ENCODE peak calls at places on chromosomes 11 and 22, in nine cellular contexts. F is stomach; V is heart right ventricle; X is CD8-positive, alpha-beta T cell; Y is right lobe of liver; D is cardiac fibroblast; J is fibroblast of mammary gland; E is bronchial epithelial cell; S is choroid plexus epithelial cell. U is an unnamed sample.

GRCh38 chr11:118343248-118343647 is 743 bp upstream of the CD3D start:
- DNase-seq in F (no peak), X (no peak), J (no peak), V (no peak), D (no peak), S (no peak), E (no peak), Y (no peak), U (no peak)

GRCh38 chr11:119481667-119482400 is 58.9 kb upstream of the THY1 start:
- DNase-seq in Y (no peak), F (peak), V (peak), X (no peak), E (no peak), S (no peak), D (no peak), J (no peak), U (no peak)

GRCh38 chr11:111137846-111138245 is 107.7 kb upstream of the POU2AF2 start:
- DNase-seq in J (no peak), D (no peak), F (no peak), V (no peak), X (no peak), E (no peak), S (no peak), Y (no peak), U (no peak)

GRCh38 chr22:32644252-32645100 is 157.0 kb upstream of the TIMP3 start:
- DNase-seq in S (peak), D (peak), J (no peak), V (peak), E (peak), Y (peak), F (peak), X (peak), U (no peak)

GRCh38 chr11:61626580-61627380 is 45.9 kb upstream of the SYT7 start:
- DNase-seq in D (peak), V (peak), X (no peak), S (peak), Y (no peak), F (peak), J (no peak), E (peak), U (no peak)

GRCh38 chr11:30719420-30719819 is 133.3 kb upstream of the MPPED2 start:
- DNase-seq in J (no peak), E (no peak), D (no peak), S (no peak), Y (no peak), F (no peak), X (no peak), V (no peak), U (no peak)

GRCh38 chr22:43841742-43842141 is 20.6 kb downstream of the SULT4A1 start:
- DNase-seq in X (no peak), Y (peak), J (no peak), D (no peak), E (no peak), S (no peak), V (no peak), F (no peak), U (no peak)

GRCh38 chr11:115234794-115235193 is 269.4 kb downstream of the CADM1 start:
- DNase-seq in D (no peak), Y (no peak), X (no peak), E (no peak), S (no peak), F (no peak), J (no peak), V (no peak), U (no peak)

GRCh38 chr11:60995798-60996197 is 24.3 kb downstream of the CD6 start:
- DNase-seq in D (peak), E (peak), V (no peak), Y (peak), S (no peak), F (no peak), J (no peak), X (no peak), U (no peak)

GRCh38 chr11:71397328-71397860 is 50.8 kb downstream of the DHCR7 start:
- DNase-seq in V (no peak), E (no peak), F (no peak), X (no peak), J (no peak), S (no peak), Y (no peak), D (no peak), U (no peak)

GRCh38 chr22:49540571-49541450 is 286.9 kb downstream of the BRD1 start:
- DNase-seq in J (no peak), X (no peak), E (no peak), D (no peak), Y (no peak), F (no peak), S (no peak), V (no peak), U (no peak)

GRCh38 chr11:77081381-77081851 is 14.6 kb downstream of the CAPN5 start:
- DNase-seq in V (peak), E (no peak), Y (no peak), D (no peak), F (no peak), J (no peak), S (no peak), X (no peak), U (no peak)

GRCh38 chr22:29623553-29624169 is 20.2 kb downstream of the NF2 start:
- DNase-seq in F (no peak), V (no peak), Y (no peak), E (no peak), X (no peak), S (no peak), D (no peak), J (no peak), U (no peak)

GRCh38 chr22:29625090-29625825 is 21.8 kb downstream of the NF2 start:
- DNase-seq in X (no peak), Y (no peak), F (peak), V (no peak), S (peak), D (peak), E (peak), J (peak), U (peak)

GRCh38 chr22:29617922-29618629 is 14.6 kb downstream of the NF2 start:
- DNase-seq in V (no peak), Y (no peak), F (no peak), D (peak), X (no peak), J (no peak), E (peak), S (peak), U (no peak)

GRCh38 chr22:29623059-29623458 is 19.6 kb downstream of the NF2 start:
- DNase-seq in D (no peak), V (no peak), X (no peak), S (no peak), E (peak), F (no peak), Y (no peak), J (no peak), U (no peak)

DNA sequence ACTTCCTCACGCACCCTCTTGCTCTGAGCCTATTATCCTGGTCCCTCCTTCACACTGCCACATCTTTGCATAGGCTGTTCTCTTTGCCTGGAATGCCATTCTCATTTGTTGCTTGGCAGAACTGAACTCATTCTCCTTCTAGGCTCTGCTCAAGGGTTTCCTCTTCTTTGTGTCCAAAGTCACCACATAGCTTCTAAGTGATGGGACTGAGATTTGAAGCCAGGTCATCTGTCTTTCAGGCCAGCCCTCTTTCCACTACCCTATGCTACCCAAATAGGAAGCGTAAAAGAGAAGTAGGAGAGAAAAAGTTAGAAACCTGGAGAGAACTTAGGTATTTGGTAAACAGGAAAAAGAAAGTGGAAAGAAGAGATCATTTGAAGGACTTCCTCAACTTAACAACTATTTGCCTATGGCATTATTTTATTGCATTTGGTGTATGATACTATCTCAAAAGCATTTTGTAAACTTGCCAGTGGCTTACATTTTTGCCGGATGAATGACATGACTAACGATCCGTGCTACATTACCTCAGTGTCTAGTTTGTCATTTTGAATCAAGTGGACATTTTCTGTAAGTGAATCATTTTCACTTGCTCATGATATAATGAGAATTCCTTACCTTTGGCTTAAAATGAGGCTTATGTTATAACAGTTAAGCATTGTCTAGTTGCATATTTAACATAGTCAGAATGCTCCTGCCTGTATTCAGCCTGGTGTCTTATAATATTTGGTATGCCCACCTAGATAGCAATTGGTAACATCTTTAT is 18.5 kb downstream of the NF2 start:
- DNase-seq in X (no peak), Y (no peak), S (peak), E (peak), V (no peak), F (no peak), D (peak), J (peak), U (peak)
- H3K4me3 ChIP-seq in X (no peak), Y (no peak), S (no peak), E (no peak), V (no peak), F (no peak), D (no peak), J (peak), U (peak)

DNA sequence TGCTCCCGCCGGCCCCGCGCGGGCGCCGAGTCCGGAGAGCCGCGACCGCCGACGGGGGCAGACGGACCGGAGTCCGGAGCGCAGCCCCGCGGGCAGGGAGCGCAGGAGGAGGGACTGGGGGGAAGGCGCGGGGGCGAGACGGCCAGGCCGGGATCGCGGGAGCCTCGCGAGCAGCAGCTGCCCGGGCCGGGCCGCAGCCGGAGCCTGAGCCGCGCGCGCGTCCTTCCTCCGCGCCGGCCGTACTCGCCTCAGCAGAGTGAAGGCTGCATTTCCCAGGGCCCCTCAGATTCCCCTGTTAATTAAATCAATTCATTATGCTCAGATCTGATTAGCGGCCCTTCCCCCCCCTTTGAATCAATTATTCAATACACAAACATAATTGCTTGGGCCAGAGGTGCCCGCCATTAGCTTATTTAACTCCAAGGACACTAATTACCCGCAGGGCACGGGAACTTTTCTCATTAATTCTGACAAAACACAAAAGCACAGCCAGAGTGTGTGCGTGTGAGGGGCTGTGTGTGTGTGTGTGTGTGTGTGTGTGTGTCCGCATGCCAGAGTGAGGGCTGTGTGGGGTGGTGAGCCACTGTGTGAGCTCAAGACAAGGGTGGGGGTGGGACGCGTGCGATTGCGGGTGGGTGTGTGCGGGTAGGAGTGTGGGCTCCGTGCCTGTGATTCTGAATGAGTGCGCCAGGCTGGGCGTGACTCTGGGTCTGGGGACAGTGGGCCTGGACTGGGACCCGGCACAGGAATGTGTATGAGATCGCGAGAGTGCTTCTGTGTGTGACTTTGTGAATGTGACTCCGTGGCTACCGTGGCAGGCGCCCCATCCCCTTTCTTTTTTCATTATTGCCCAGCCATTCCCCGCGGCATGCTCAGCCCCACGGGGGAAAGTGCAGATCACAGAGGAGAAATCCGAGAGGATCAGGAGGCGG is 5.1 kb upstream of the LMO1 start:
- DNase-seq in F (no peak), S (no peak), E (no peak), X (no peak), Y (peak), D (no peak), J (no peak), V (no peak), U (peak)
- H3K4me3 ChIP-seq in F (peak), S (no peak), E (no peak), X (peak), Y (peak), D (no peak), J (no peak), V (peak), U (no peak)

GRCh38 chr11:567036-567628 is 6.4 kb downstream of the RASSF7 start:
- DNase-seq in Y (peak), D (no peak), J (no peak), F (no peak), X (no peak), V (no peak), S (no peak), E (no peak), U (no peak)
- H3K4me3 ChIP-seq in Y (peak), D (peak), J (no peak), F (peak), X (no peak), V (peak), S (peak), E (peak), U (peak)

GRCh38 chr11:128888034-128888985 is 2.8 kb upstream of the KCNJ5 start:
- DNase-seq in F (no peak), X (no peak), Y (no peak), S (no peak), V (no peak), J (no peak), D (no peak), E (peak), U (no peak)

GRCh38 chr11:128890216-128890542 is 977 bp upstream of the KCNJ5 start:
- DNase-seq in D (no peak), Y (no peak), V (no peak), E (no peak), X (no peak), J (no peak), F (no peak), S (no peak), U (no peak)

GRCh38 chr11:128890543-128891409 is at the start of gene KCNJ5:
- DNase-seq in D (peak), E (no peak), V (peak), S (no peak), F (peak), Y (no peak), J (no peak), X (no peak), U (peak)

GRCh38 chr11:128891410-128891861 is 280 bp downstream of the KCNJ5 start:
- DNase-seq in J (no peak), F (no peak), S (no peak), V (no peak), X (no peak), Y (no peak), E (no peak), D (no peak), U (no peak)

DNA sequence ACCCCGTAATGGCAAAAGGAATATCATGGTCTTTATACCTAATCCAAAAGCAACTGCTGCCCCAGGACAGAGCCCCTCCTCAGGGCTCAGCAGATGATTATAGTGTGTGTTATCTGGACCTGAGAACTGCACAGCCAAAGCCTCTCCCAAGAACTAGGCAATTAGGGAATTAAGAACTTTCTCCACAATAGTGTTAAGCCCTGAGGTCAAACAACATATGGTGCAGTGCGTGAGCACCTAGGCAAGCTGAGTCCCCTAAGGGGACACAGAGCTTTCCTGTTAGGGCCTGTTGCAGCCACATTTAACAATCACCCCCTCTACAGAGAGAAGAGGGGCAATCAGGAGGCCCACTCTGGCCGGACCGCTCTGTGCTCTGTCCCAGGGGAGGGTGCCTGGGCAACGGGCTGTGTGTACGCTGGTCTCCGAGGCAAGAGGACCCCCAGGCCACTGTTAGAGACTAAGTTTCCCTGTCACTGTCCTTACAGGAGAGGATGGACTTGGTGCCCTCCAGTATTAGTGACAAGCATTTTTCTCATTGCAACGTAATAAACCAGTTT is 1.4 kb upstream of the KCNJ5 start:
- DNase-seq in E (no peak), Y (no peak), V (no peak), D (no peak), S (no peak), F (no peak), J (no peak), X (no peak), U (no peak)
- H3K4me3 ChIP-seq in E (no peak), Y (no peak), V (no peak), D (no peak), S (no peak), F (no peak), J (no peak), X (no peak), U (no peak)

DNA sequence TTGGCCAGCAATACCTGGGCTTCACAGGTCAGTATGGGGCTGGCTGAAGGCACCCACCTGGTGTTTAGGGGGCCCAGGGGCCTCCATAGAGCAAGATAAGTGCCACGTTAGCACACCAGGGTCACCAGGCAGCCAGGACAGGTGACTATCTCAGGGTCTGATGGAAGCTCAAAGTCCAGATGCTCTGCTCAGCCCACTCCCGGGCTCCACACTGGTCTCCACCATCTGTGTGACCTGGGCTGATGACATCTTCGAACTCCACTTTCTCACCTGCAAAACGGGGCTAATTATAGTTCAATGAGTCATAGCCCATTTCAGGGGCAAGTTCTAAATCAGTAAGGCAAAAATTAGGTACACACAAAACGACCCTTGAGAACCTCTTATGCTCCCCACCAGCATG is 39.4 kb upstream of the PRDM11 start:
- DNase-seq in S (no peak), V (no peak), J (no peak), D (no peak), Y (no peak), X (no peak), E (no peak), F (no peak), U (no peak)
- H3K4me3 ChIP-seq in S (no peak), V (no peak), J (no peak), D (no peak), Y (no peak), X (no peak), E (no peak), F (no peak), U (no peak)

DNA sequence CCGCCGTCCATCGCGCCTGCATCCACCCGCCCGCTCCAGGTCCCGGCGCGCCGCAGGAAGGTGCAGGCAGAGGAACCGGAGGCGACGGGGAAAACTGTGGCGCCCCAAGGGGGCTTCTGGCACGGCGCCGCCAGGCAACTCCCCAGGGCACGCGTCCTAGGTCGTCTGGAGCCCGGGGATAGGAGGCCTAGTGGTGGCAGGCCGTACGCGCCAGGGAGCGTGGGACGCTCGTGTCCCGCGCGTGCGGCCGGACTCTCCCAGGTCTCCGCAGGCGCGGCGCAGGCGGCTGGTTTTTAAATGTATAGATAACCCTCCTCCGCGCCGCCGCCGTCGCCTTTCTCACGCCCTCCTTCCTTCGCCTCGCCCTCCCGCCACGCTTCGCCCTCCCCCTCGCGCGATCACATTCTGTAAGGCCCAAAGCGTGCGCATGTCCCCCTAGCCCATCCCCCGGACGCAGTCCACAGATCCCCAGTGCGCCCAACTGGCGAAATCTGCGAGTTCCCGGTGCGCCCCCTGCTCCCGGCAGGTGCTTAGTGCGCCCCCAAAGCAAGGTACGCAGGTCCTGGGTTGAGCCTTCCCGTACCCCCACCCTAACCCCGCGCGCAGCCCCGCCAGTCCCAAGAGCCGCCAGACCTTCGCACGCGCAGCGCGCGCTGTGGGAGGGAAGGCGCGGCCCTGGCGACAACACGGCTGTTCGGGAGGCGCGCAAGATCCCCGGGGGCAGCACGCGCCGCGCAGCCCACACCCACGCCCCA is at the start of gene ASCL2:
- DNase-seq in F (peak), V (no peak), D (no peak), E (no peak), S (no peak), Y (peak), J (no peak), X (no peak), U (no peak)
- H3K4me3 ChIP-seq in F (peak), V (peak), D (no peak), E (peak), S (no peak), Y (peak), J (no peak), X (peak), U (peak)

DNA sequence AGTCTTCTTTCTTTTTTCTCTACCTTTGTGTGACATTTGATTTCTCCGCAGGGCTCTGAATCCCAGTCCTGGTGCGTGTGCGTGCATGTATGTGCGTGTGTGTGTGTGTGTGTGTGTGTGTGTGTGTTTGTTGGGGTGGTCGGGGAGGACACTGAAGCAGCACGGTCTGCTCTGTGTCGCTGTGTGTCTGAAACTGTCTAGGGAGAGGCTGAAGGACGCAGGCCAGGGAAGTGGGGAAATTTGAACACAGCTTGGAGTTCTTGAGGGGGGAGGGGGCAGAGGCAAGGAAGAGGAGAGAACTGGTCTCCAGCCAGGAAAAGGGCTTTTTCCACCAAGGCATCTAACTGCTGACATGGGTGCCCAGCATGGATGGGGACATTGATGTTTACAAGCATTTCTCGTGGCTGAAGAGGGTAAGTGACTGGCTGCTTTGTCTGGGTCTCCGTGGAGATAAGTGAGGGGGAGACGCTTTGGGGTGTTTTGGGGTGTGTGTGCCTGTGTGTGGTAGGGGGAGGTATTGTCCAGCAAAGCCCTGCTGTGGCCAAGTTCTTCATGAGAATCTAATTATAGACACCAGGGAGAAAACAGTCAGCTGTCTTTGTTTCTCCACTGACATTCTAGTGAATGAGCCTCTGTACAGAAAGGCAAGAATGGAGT is 63.6 kb downstream of the PPFIBP2 start:
- DNase-seq in S (peak), Y (no peak), F (peak), J (peak), V (peak), E (no peak), X (no peak), D (peak), U (no peak)
- H3K4me3 ChIP-seq in S (peak), Y (peak), F (peak), J (peak), V (peak), E (no peak), X (no peak), D (peak), U (peak)

U was measured in MG63.